ENCODE peak calls at places on chromosome X, in four cellular contexts. G is lower lobe of right lung, Q is NCI-H2081, R is cerebellum. S is an unnamed sample.

GRCh38 chrX:13698432-13698831 is 9.5 kb downstream of the RAB9A start:
- DNase-seq in Q (no peak), G (no peak), R (no peak), S (no peak)

GRCh38 chrX:150456466-150456865 is 93.3 kb downstream of the MAMLD1 start:
- DNase-seq in R (no peak), G (no peak), Q (no peak), S (no peak)

GRCh38 chrX:87572911-87573310 is 55.3 kb downstream of the KLHL4 start:
- DNase-seq in R (no peak), Q (no peak), G (no peak), S (no peak)

GRCh38 chrX:71917621-71918341 is 7.1 kb downstream of the NHSL2 start:
- DNase-seq in G (no peak), R (no peak), Q (no peak), S (no peak)

GRCh38 chrX:126655061-126655460 is 102.4 kb upstream of the DCAF12L1 start:
- DNase-seq in R (no peak), G (no peak), Q (no peak), S (no peak)

GRCh38 chrX:107396235-107396634 is 53.2 kb upstream of the FRMPD3 start:
- DNase-seq in R (no peak), G (no peak), Q (no peak), S (no peak)

GRCh38 chrX:8738588-8739189 is 6.8 kb upstream of the ANOS1 start:
- DNase-seq in R (peak), G (no peak), Q (peak), S (peak)

GRCh38 chrX:10722804-10723364 is 102.5 kb upstream of the MID1 start:
- DNase-seq in Q (peak), G (no peak), R (peak), S (peak)

GRCh38 chrX:18542131-18542530 is 116.7 kb downstream of the CDKL5 start:
- DNase-seq in Q (no peak), R (no peak), G (no peak), S (no peak)

GRCh38 chrX:144896323-144896722 is 351.0 kb upstream of the SPANXN1 start:
- DNase-seq in Q (no peak), G (no peak), R (no peak), S (no peak)

GRCh38 chrX:9310596-9310995 is 154.3 kb upstream of the TBL1X start:
- DNase-seq in Q (no peak), G (no peak), R (no peak), S (no peak)

GRCh38 chrX:24659646-24660045 is 12.5 kb upstream of the PCYT1B start:
- DNase-seq in R (no peak), G (no peak), Q (no peak), S (no peak)

GRCh38 chrX:39724544-39724943 is 373.2 kb downstream of the BCOR start:
- DNase-seq in G (no peak), Q (no peak), R (no peak), S (no peak)

GRCh38 chrX:97524997-97525396 is 641.3 kb downstream of the RPA4 start:
- DNase-seq in G (no peak), R (no peak), Q (no peak), S (no peak)

GRCh38 chrX:130829526-130830515 is 73.2 kb downstream of the ENOX2 start:
- DNase-seq in Q (no peak), G (no peak), R (no peak), S (no peak)

GRCh38 chrX:106999002-106999975 is 723 bp downstream of the MORC4 start:
- DNase-seq in R (peak), Q (peak), G (peak), S (peak)

GRCh38 chrX:17860811-17861495 is at the start of gene RAI2:
- DNase-seq in G (peak), R (peak), Q (peak), S (no peak)

GRCh38 chrX:110750526-110751189 is 45.0 kb downstream of the CHRDL1 start:
- DNase-seq in R (no peak), Q (no peak), G (no peak), S (no peak)

GRCh38 chrX:7108995-7109634 is 38.4 kb upstream of the STS start:
- DNase-seq in G (no peak), R (no peak), Q (no peak), S (no peak)

GRCh38 chrX:109475174-109475891 is 6.6 kb downstream of the GUCY2F start:
- DNase-seq in G (no peak), R (peak), Q (peak), S (peak)

GRCh38 chrX:117977521-117977920 is 139.1 kb downstream of the KLHL13 start:
- DNase-seq in R (no peak), Q (no peak), G (no peak), S (no peak)

GRCh38 chrX:66544181-66544580 is 94.7 kb downstream of the EDA2R start:
- DNase-seq in R (no peak), G (no peak), Q (no peak), S (no peak)

GRCh38 chrX:112341598-112341997 is 259.0 kb upstream of the TRPC5 start:
- DNase-seq in G (no peak), Q (no peak), R (no peak), S (no peak)

GRCh38 chrX:71636438-71637252 is 18.3 kb upstream of the CXCR3 start:
- DNase-seq in Q (no peak), G (no peak), R (peak), S (peak)

GRCh38 chrX:10741003-10741402 is 120.6 kb upstream of the MID1 start:
- DNase-seq in R (no peak), Q (no peak), G (no peak), S (no peak)

S was measured in G401.